ENCODE peak calls at places on chromosomes 16 and 17, in four cellular contexts. H, X, K and E are unnamed samples.
A peak's percentile ranks its signal among the peaks of the same experiment; 100 is the strongest.

GRCh38 chr17:80026359-80027042 is 9.2 kb downstream of the TBC1D16 start:
- DNase-seq in H (no peak), X (peak; percentile 66), K (no peak), E (no peak)

GRCh38 chr17:59626756-59627155 is 7.1 kb downstream of the CLTC start:
- DNase-seq in H (no peak), X (no peak), K (no peak), E (no peak)

GRCh38 chr16:20898938-20899502 is 1.1 kb downstream of the DCUN1D3 start:
- DNase-seq in H (no peak), X (no peak), K (peak; percentile 50), E (no peak)

GRCh38 chr16:58678716-58679115 is 5.9 kb downstream of the SLC38A7 start:
- DNase-seq in H (no peak), X (peak; percentile 76), K (no peak), E (no peak)

GRCh38 chr17:42329025-42329976 is 41.0 kb downstream of the STAT5A start:
- DNase-seq in H (no peak), X (no peak), K (peak; percentile 25), E (no peak)

GRCh38 chr16:62408760-62409159 is 372.5 kb upstream of the CDH8 start:
- DNase-seq in H (no peak), X (no peak), K (no peak), E (no peak)

GRCh38 chr16:54098247-54098646 is 188.3 kb downstream of the IRX3 start:
- DNase-seq in H (no peak), X (no peak), K (no peak), E (peak; percentile 10)

GRCh38 chr17:49104511-49105074 is 28.0 kb upstream of the B4GALNT2 start:
- DNase-seq in H (peak; percentile 42), X (no peak), K (peak; percentile 56), E (no peak)

GRCh38 chr16:20348365-20349185 is 3.9 kb downstream of the UMOD start:
- DNase-seq in H (no peak), X (peak; percentile 27), K (no peak), E (no peak)

GRCh38 chr16:67277294-67277998 is 1.9 kb upstream of the PLEKHG4 start:
- DNase-seq in H (no peak), X (no peak), K (peak; percentile 98), E (no peak)

GRCh38 chr17:48997103-48997826 is at the start of gene IGF2BP1:
- DNase-seq in H (peak; percentile 82), X (no peak), K (peak; percentile 61), E (no peak)

GRCh38 chr16:58451263-58451662 is 48.7 kb upstream of the NDRG4 start:
- DNase-seq in H (no peak), X (no peak), K (no peak), E (no peak)

GRCh38 chr16:11460820-11461594 is 115.7 kb downstream of the RMI2 start:
- DNase-seq in H (no peak), X (no peak), K (no peak), E (no peak)

GRCh38 chr16:11038777-11039176 is 94.4 kb downstream of the CLEC16A start:
- DNase-seq in H (peak; percentile 68), X (no peak), K (no peak), E (no peak)

GRCh38 chr17:10737168-10737622 is 7.4 kb upstream of the TMEM220 start:
- DNase-seq in H (peak; percentile 91), X (peak; percentile 75), K (peak; percentile 47), E (peak; percentile 88)

GRCh38 chr17:79666111-79666510 is 55.3 kb upstream of the RBFOX3 start:
- DNase-seq in H (peak; percentile 59), X (no peak), K (no peak), E (no peak)

GRCh38 chr16:11627822-11628457 is 40.3 kb upstream of the SNN start:
- DNase-seq in H (no peak), X (no peak), K (no peak), E (no peak)

GRCh38 chr17:57988301-57989010 is 402 bp upstream of the VEZF1 start:
- DNase-seq in H (peak; percentile 93), X (peak; percentile 81), K (peak; percentile 28), E (no peak)

GRCh38 chr17:17750881-17751280 is 69.6 kb downstream of the RAI1 start:
- DNase-seq in H (no peak), X (no peak), K (no peak), E (no peak)

GRCh38 chr16:48504216-48504615 is 105.8 kb downstream of the N4BP1 start:
- DNase-seq in H (peak; percentile 59), X (no peak), K (no peak), E (no peak)

GRCh38 chr16:68843482-68844210 is at the start of gene TANGO6:
- DNase-seq in H (peak; percentile 97), X (peak; percentile 90), K (peak; percentile 68), E (no peak)

GRCh38 chr16:46737621-46738214 is 10.4 kb downstream of the MYLK3 start:
- DNase-seq in H (no peak), X (peak; percentile 61), K (no peak), E (no peak)

GRCh38 chr17:31581022-31581483 is 189.6 kb downstream of the RAB11FIP4 start:
- DNase-seq in H (peak; percentile 87), X (peak; percentile 56), K (peak; percentile 43), E (no peak)

GRCh38 chr16:25143898-25144297 is 32.4 kb downstream of the LCMT1 start:
- DNase-seq in H (no peak), X (no peak), K (no peak), E (no peak)

GRCh38 chr17:70297397-70297796 is 128.1 kb downstream of the KCNJ2 start:
- DNase-seq in H (no peak), X (no peak), K (no peak), E (no peak)

GRCh38 chr17:63956296-63956920 is 16.3 kb downstream of the SCN4A start:
- DNase-seq in H (no peak), X (no peak), K (peak; percentile 49), E (no peak)

GRCh38 chr17:33284022-33284421 is 9.1 kb downstream of the ASIC2 start:
- DNase-seq in H (no peak), X (peak; percentile 72), K (peak; percentile 64), E (no peak)

GRCh38 chr16:70688266-70688742 is 2.5 kb upstream of the MTSS2 start:
- DNase-seq in H (peak; percentile 95), X (no peak), K (no peak), E (no peak)

GRCh38 chr17:48545022-48545376 is at the start of gene HOXB2:
- DNase-seq in H (no peak), X (no peak), K (no peak), E (no peak)

DNA sequence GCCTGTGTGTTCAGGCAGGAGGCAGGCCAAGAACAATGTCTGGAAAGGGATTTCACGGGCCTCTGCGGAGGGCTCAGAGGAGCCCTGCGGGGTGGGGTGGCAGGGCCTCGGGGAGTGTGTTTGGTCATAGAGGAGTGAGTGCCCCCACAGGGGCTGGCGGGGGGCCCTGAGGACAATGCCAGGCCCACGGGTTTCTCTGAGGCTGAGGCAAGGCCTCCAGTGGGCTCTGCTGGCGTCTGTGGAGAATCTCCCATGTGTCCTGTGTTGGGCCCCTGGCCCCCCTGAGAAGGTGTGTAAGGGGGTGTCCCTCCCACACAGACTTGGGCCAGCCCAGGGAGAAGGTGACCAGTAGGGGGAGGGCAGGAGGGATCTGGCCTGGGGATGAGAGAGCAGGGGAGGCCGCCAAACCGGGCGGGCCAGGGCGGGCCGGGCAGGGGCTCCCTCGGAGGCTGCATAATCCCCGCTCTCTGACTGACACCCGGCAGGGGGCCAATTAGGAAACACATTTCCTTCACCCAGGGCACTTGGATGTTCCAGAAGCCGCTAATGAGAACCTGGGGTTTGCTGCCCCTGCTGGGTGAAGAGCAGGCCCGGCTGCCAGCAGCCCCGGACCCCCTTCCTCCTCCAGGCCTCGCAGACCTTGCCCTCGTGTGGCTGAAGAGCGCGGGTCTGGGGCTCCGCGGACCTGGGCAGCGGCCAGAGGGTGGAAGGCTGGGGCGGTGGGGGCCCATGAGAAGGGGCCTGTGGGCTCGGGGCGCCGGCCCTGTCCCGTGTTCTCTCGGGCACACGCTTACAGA is 204.2 kb downstream of the NTN1 start:
- DNase-seq in H (no peak), X (no peak), K (no peak), E (no peak)
- TF ChIP-seq CTCF in H (no peak), X (no peak), K (no peak), E (no peak)

GRCh38 chr17:588519-588918 is 126.1 kb downstream of the VPS53 start:
- DNase-seq in H (peak; percentile 8), X (no peak), K (no peak), E (no peak)
- TF ChIP-seq CTCF in H (no peak), X (no peak), K (no peak), E (no peak)

DNA sequence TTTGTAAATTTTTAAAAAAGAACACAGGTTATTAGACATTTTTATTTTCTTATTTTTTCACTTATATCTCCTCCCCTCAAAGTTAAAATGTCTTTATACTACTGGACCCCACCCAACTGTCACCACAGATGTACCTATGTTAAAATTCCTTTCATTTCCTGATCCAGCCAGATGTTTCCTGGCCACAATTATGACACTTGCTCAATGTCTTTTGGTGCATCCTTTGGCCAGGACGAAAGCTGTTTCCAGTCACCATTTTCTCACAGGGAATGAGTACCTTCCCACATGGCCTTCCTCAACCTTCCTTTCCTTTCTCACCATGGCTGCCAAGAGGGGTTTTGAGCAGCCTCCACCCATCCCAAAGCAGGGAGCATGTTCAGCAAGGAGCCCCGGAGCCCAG is 365.7 kb upstream of the MAF start:
- DNase-seq in H (no peak), X (no peak), K (no peak), E (no peak)
- TF ChIP-seq CTCF in H (no peak), X (no peak), K (no peak), E (no peak)

DNA sequence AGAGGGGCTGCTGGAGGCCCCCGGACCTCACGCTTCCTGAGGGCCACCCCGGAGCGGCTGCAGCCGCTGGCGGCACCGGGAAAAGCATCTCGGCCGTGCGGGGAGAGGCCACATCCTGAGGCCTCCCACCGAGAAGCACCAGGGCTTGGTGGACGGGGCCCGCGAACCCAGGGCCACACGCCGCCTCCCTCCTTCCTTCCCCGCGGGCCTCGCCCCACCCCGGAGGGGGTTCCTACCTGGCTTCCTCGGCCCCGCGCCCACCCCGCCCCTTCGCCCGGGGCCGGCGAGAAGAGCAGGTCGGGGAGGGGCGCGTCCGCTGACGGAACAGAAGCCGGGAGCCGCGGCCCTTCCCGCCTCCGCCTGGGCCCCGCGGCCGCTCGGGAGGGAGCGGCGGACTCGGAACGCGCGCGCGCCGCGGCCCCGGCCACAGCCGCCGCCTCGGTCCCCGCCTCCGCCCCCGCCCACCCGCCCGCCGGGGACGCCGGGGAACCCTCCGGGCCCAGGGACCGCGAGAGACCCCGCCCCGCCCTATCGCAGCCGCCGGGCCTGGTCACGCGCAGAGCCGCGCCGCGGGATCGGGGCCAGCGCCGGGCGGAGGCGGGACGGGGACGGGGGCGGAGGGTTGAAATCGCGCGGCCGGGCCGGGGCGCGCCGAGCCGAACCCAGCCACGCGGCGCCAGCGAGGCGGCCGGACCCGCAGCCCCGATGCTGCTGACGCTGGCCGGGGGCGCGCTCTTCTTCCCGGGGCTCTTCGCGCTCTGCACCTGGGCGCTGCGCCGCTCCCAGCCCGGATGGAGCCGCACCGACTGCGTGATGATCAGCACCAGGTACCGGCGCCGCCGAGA is at the start of gene TLCD3A:
- DNase-seq in H (peak; percentile 93), X (peak; percentile 56), K (peak; percentile 13), E (no peak)
- TF ChIP-seq CTCF in H (no peak), X (no peak), K (no peak), E (no peak)